ENCODE peak calls at places on chromosomes 16 and 17, in nine cellular contexts. H is PC-3, O is tibial artery, I is neural progenitor cell, J is fibroblast of lung, A is adrenal gland, X is sigmoid colon, C is uterus, L is mucosa of descending colon. K is an unnamed sample. For H3K36me3 and H3K4me1, the result is how much of the 10 kb centered on the place peaks cover.

GRCh38 chr17:50363217-50364060 is 9.5 kb downstream of the MRPL27 start:
- DNase-seq in H (peak), A (peak), C (no peak), X (peak), I (peak), L (no peak), J (peak), O (peak), K (no peak)

GRCh38 chr17:1091885-1092284 is 87.9 kb downstream of the ABR start:
- DNase-seq in J (no peak), L (no peak), X (no peak), A (no peak), C (no peak), O (no peak), I (no peak), H (no peak), K (no peak)

GRCh38 chr17:19744492-19744891 is 3.6 kb downstream of the ALDH3A1 start:
- DNase-seq in O (no peak), C (no peak), J (no peak), X (no peak), A (no peak), L (no peak), I (no peak), H (no peak), K (no peak)

GRCh38 chr16:89897204-89897603 is 21.5 kb upstream of the MC1R start:
- DNase-seq in H (no peak), A (no peak), J (no peak), C (no peak), O (no peak), L (no peak), I (no peak), X (no peak), K (no peak)

GRCh38 chr17:60390881-60391418 is 983 bp downstream of the USP32 start:
- DNase-seq in X (no peak), C (no peak), A (peak), L (peak), H (peak), I (peak), J (peak), O (no peak), K (peak)

GRCh38 chr16:2474877-2475412 is at the start of gene TBC1D24:
- DNase-seq in H (peak), L (peak), C (peak), A (peak), I (peak), O (peak), J (peak), X (peak), K (peak)

GRCh38 chr17:38942641-38943040 is 17.2 kb downstream of the LASP1NB start:
- DNase-seq in H (no peak), J (no peak), C (no peak), X (no peak), O (no peak), I (no peak), L (no peak), A (no peak), K (no peak)

GRCh38 chr17:77470800-77471733 is 330.3 kb downstream of the SEC14L1 start:
- DNase-seq in A (peak), I (peak), H (peak), L (no peak), O (no peak), X (no peak), J (peak), C (peak), K (no peak)

GRCh38 chr16:14564323-14564722 is 65.7 kb downstream of the PARN start:
- DNase-seq in L (peak), O (no peak), A (no peak), C (no peak), X (no peak), I (no peak), J (no peak), H (peak), K (no peak)

GRCh38 chr17:78868391-78868790 is 27.8 kb upstream of the USP36 start:
- DNase-seq in A (no peak), I (no peak), H (no peak), C (no peak), L (no peak), J (peak), X (no peak), O (no peak), K (no peak)

GRCh38 chr16:79287424-79287917 is 313.1 kb downstream of the MAF start:
- DNase-seq in H (no peak), A (no peak), X (no peak), J (no peak), L (no peak), I (no peak), O (no peak), C (no peak), K (no peak)

GRCh38 chr16:85401370-85401916 is 211.7 kb upstream of the GSE1 start:
- DNase-seq in L (no peak), A (peak), X (peak), O (peak), I (no peak), J (no peak), C (peak), H (no peak), K (no peak)

GRCh38 chr16:84176192-84177053 is 10.4 kb downstream of the TAF1C start:
- DNase-seq in L (no peak), O (no peak), J (no peak), C (no peak), X (no peak), H (no peak), A (peak), I (no peak), K (no peak)

GRCh38 chr16:117381-118365 is 20.8 kb downstream of the NPRL3 start:
- DNase-seq in I (peak), H (peak), O (no peak), C (no peak), L (peak), A (peak), X (no peak), J (peak), K (peak)

GRCh38 chr16:85164838-85165516 is 52.7 kb upstream of the CIBAR2 start:
- DNase-seq in J (no peak), I (no peak), A (peak), X (no peak), O (peak), L (no peak), H (no peak), C (peak), K (no peak)

GRCh38 chr16:55613578-55614333 is 42.0 kb upstream of the SLC6A2 start:
- DNase-seq in X (no peak), L (no peak), I (no peak), H (no peak), J (no peak), A (no peak), O (no peak), C (no peak), K (no peak)

GRCh38 chr17:80264048-80264792 is 3.6 kb downstream of the RNF213 start:
- DNase-seq in X (no peak), A (no peak), J (no peak), O (no peak), I (no peak), C (no peak), H (no peak), L (peak), K (peak)

GRCh38 chr17:50047488-50048126 is 8.3 kb upstream of the ITGA3 start:
- DNase-seq in X (no peak), A (peak), C (no peak), J (peak), O (peak), L (no peak), H (peak), I (no peak), K (no peak)

DNA sequence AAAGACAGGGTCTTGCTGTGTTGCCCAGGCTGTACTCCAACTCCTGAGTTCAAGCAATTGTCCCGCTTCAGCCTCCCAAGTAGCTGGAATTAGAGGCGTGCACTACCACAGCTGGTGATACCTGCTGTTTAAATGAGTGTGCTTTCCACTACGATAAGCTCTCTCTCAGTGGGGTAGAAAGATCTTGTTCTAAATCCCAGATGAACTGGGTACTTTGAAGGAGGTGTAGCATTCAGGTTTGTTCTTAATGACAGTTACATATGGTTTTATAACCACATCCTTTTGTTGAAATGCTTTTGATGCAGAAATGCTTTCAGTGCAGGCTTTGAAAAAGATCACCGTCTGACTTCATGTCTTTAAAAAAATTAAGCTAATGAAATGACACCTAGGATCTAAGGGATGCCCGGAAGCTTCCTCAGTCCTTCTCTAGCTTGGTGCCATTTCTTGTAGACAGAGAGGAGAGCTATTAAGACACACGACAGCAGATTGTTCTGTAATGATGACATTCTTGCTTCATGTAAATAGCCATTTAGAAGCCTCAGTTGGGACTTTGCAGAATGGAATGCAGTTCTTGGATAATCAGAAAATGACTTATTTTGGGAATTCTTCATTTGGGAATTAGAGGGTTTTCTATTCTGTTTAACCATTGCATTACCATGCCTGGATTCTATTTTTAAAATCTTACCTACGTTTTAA is 19.5 kb downstream of the PMM2 start:
- DNase-seq in J (no peak), L (no peak), O (no peak), I (no peak), A (no peak), C (no peak), X (no peak), H (no peak), K (no peak)
- H3K36me3 ChIP-seq in J (under half), L (under half), O (half or more), I (under half), A (under half), C (under half), X (half or more), H (under half), K (under half)

DNA sequence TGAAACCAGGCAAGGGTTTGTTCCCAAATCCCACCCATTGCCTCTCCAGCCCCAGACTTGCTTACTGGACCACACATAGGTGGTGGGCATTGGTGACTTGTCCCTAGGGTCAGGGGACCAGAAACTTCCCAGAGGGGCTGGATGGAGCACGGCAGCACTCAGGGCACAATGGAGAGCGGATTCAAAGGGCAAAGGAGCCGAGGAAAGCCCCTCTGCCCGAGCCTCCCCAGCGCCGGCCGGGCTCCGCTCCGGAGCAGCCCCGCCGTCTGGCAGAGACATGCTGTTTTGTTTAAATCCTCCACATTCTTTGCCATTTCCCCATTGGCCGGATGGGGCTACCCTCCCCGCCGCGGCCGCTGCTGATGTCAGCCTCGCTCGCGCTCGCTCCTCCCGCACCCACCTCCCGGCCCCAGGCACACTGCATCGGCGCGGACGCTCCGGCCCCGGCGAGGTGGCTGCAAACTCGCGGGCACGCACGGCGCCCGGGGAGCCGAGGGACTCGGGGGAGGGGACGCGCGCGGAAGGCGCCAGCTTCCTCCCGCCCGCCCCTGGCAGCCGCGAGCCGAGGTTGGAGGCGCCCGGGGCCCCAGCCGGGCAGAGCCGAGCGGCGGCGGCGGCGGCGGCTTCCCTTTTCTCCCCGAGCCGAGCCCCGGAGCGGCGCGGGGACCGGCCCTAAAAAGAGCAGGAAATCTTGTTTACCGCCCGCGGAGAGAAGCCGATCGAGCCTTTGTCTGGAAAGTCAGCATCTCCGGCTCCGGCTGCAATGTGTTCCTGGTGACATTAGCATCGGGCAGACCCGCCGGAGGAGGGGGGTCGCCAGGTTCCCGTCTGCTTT is at the start of gene PITPNC1:
- DNase-seq in I (peak), X (peak), J (peak), L (peak), O (peak), C (peak), A (peak), H (peak), K (peak)
- TF ChIP-seq CTCF in I (no peak), X (no peak), J (no peak), L (no peak), O (peak), C (no peak), A (peak), H (no peak), K (no peak)

DNA sequence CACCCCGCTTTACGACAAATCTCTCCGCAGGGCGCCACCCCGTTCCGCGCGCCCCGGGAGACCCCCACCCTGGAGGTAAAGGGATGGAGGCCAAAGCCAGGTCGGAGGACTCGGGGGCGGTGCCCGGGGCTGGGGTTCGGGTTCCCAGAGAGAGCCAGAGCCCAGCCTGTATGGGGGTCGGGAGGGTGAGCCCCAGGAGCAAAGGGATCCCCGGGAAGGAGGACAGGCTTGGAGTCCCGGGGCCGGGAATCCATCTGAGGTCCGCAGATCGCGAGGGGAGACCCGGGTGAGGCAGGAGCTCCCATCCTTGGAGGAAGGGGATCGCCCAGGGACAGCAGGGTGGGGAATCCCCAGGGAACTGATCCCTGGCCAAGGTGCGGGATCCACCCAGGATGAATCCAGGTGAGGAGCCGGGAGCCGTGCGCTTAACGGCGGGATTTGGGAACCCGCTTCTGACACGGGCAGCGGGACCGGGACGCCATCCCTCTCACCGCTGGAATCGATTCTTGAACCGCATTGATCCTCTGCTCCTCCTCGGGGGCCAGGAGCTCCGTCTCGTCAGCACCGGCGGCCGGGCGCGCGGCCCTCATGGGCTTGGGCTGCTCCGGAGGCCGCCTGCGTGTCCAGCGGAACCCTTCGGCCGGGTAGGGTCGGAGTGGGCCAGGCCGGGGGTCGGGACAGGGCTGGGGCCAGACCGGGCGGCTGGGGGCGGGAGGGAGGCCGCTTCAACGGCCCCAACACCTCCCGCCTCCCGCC is at the start of gene MMD:
- DNase-seq in I (no peak), A (peak), X (peak), L (peak), C (peak), J (no peak), O (peak), H (peak), K (no peak)
- H3K4me1 ChIP-seq in I (under half), A (under half), X (under half), L (under half), C (under half), J (under half), O (under half), H (under half), K (under half)

GRCh38 chr17:7225711-7226331 is 6.1 kb downstream of the ACADVL start:
- DNase-seq in O (no peak), X (no peak), L (no peak), J (no peak), I (no peak), C (no peak), H (no peak), A (peak), K (no peak)
- H3K36me3 ChIP-seq in O (half or more), X (half or more), L (under half), J (half or more), I (under half), C (under half), H (under half), A (under half), K (under half)